ENCODE peak calls at places on chromosomes 3 and 15, in five cellular contexts. H is mucosa of gallbladder; D is naive thymus-derived CD4-positive, alpha-beta T cell; V is kidney glomerular epithelial cell; C is HCT116. O is an unnamed sample.

GRCh38 chr3:12957824-12958792 is 115.1 kb downstream of the IQSEC1 start:
- DNase-seq in H (no peak), D (no peak), V (no peak), C (no peak), O (no peak)

GRCh38 chr15:77637851-77638402 is 5.2 kb upstream of the LINGO1 start:
- DNase-seq in H (no peak), D (no peak), V (no peak), C (no peak), O (no peak)

GRCh38 chr15:52636459-52636858 is 42.7 kb downstream of the ATOSA start:
- DNase-seq in H (no peak), D (no peak), V (no peak), C (no peak), O (no peak)

GRCh38 chr15:63836579-63836978 is 2.8 kb upstream of the HERC1 start:
- DNase-seq in H (no peak), D (no peak), V (no peak), C (no peak), O (no peak)

GRCh38 chr3:49906004-49906860 is 2.6 kb upstream of the MST1R start:
- DNase-seq in H (peak), D (peak), V (peak), C (peak), O (peak)

GRCh38 chr3:56302417-56302816 is 165.8 kb downstream of the ERC2 start:
- DNase-seq in H (no peak), D (no peak), V (no peak), C (no peak), O (no peak)

GRCh38 chr15:88912500-88912921 is 668 bp downstream of the MFGE8 start:
- DNase-seq in H (no peak), D (no peak), V (peak), C (no peak), O (no peak)

GRCh38 chr3:9342696-9343095 is 20.2 kb upstream of the THUMPD3 start:
- DNase-seq in H (no peak), D (no peak), V (no peak), C (no peak), O (no peak)

GRCh38 chr3:58560771-58561311 is 16.4 kb downstream of the FAM107A start:
- DNase-seq in H (no peak), D (no peak), V (peak), C (no peak), O (no peak)

GRCh38 chr15:60553163-60553562 is 74.2 kb upstream of the ICE2 start:
- DNase-seq in H (no peak), D (no peak), V (no peak), C (no peak), O (no peak)

GRCh38 chr3:45553469-45553974 is 41.0 kb upstream of the LIMD1 start:
- DNase-seq in H (no peak), D (no peak), V (no peak), C (no peak), O (peak)

GRCh38 chr3:107271787-107272387 is 105.4 kb upstream of the CCDC54 start:
- DNase-seq in H (no peak), D (peak), V (peak), C (peak), O (no peak)

GRCh38 chr3:58434990-58435389 is 1.4 kb upstream of the PDHB start:
- DNase-seq in H (no peak), D (no peak), V (peak), C (no peak), O (no peak)

GRCh38 chr3:11212301-11212613 is 58.0 kb downstream of the HRH1 start:
- DNase-seq in H (no peak), D (no peak), V (no peak), C (peak), O (no peak)

GRCh38 chr3:12729313-12729676 is 29.8 kb downstream of the TMEM40 start:
- DNase-seq in H (no peak), D (no peak), V (no peak), C (no peak), O (no peak)

GRCh38 chr3:9030034-9030433 is 66.8 kb upstream of the RAD18 start:
- DNase-seq in H (no peak), D (no peak), V (no peak), C (no peak), O (no peak)

GRCh38 chr3:52056968-52057805 is 816 bp upstream of the DUSP7 start:
- DNase-seq in H (peak), D (peak), V (peak), C (peak), O (peak)

GRCh38 chr3:7682822-7683229 is 818.8 kb upstream of the LMCD1 start:
- DNase-seq in H (peak), D (no peak), V (peak), C (peak), O (no peak)

GRCh38 chr15:29665441-29665985 is 156.8 kb downstream of the TJP1 start:
- DNase-seq in H (no peak), D (no peak), V (no peak), C (no peak), O (no peak)

GRCh38 chr15:98798375-98798893 is 150.1 kb downstream of the IGF1R start:
- DNase-seq in H (no peak), D (no peak), V (no peak), C (no peak), O (no peak)

GRCh38 chr3:149977391-149977790 is 6.7 kb upstream of the PFN2 start:
- DNase-seq in H (no peak), D (no peak), V (no peak), C (no peak), O (no peak)

GRCh38 chr3:193464889-193465288 is 86.3 kb upstream of the ATP13A5 start:
- DNase-seq in H (no peak), D (no peak), V (no peak), C (no peak), O (no peak)

GRCh38 chr15:51750942-51751686 is at the start of gene TMOD2:
- DNase-seq in H (peak), D (peak), V (no peak), C (no peak), O (peak)

GRCh38 chr3:113132571-113132996 is 78.8 kb upstream of the BOC start:
- DNase-seq in H (no peak), D (no peak), V (peak), C (no peak), O (no peak)

GRCh38 chr3:97910931-97911351 is 61.3 kb downstream of the RIOX2 start:
- DNase-seq in H (no peak), D (no peak), V (no peak), C (no peak), O (no peak)

GRCh38 chr3:76307556-76307955 is 522.2 kb upstream of the ZNF717 start:
- DNase-seq in H (no peak), D (no peak), V (no peak), C (no peak), O (no peak)

GRCh38 chr15:80823120-80823519 is 44.0 kb downstream of the CEMIP start:
- DNase-seq in H (no peak), D (no peak), V (no peak), C (no peak), O (no peak)

GRCh38 chr3:9695322-9695721 is 8.3 kb upstream of the CPNE9 start:
- DNase-seq in H (no peak), D (no peak), V (no peak), C (no peak), O (no peak)

GRCh38 chr15:38559908-38560307 is 4.7 kb downstream of the RASGRP1 start:
- DNase-seq in H (no peak), D (no peak), V (no peak), C (no peak), O (no peak)

GRCh38 chr15:61155741-61156700 is 73.1 kb downstream of the RORA start:
- DNase-seq in H (no peak), D (no peak), V (peak), C (no peak), O (no peak)

GRCh38 chr3:10392906-10393461 is 72.1 kb upstream of the SEC13 start:
- DNase-seq in H (no peak), D (no peak), V (no peak), C (no peak), O (no peak)

GRCh38 chr3:27976933-27977332 is 254.8 kb upstream of the EOMES start:
- DNase-seq in H (no peak), D (no peak), V (no peak), C (no peak), O (no peak)

GRCh38 chr3:173553635-173554280 is 156.2 kb downstream of the NLGN1 start:
- DNase-seq in H (no peak), D (no peak), V (peak), C (peak), O (no peak)

GRCh38 chr3:45210308-45211038 is 15.6 kb downstream of the TMEM158 start:
- DNase-seq in H (peak), D (peak), V (peak), C (peak), O (peak)

O was measured in CD4-positive, CD25-positive, alpha-beta regulatory T cell.